ENCODE peak calls at places on chromosomes 7 and 10, in seven cellular contexts. One of them, this sample, is unnamed.

GRCh38 chr10:48468130-48468790 is 136.6 kb downstream of the ARHGAP22 start:
- DNase-seq in H1: no peak
- DNase-seq in prostate gland: no peak
- DNase-seq in A673: no peak
- DNase-seq in aorta: no peak
- DNase-seq in endodermal cell: peak
- DNase-seq in A549: no peak
- DNase-seq in this sample: no peak

GRCh38 chr10:43094091-43094484 is 17.2 kb downstream of the RET start:
- DNase-seq in A673: peak
- DNase-seq in prostate gland: no peak
- DNase-seq in aorta: no peak
- DNase-seq in endodermal cell: no peak
- DNase-seq in A549: no peak
- DNase-seq in H1: no peak
- DNase-seq in this sample: no peak

GRCh38 chr7:75573477-75574019 is 81.4 kb downstream of the SPDYE5 start:
- DNase-seq in H1: no peak
- DNase-seq in aorta: no peak
- DNase-seq in prostate gland: no peak
- DNase-seq in endodermal cell: no peak
- DNase-seq in A673: no peak
- DNase-seq in A549: no peak
- DNase-seq in this sample: no peak

GRCh38 chr7:156064921-156065386 is 252.7 kb upstream of the SHH start:
- DNase-seq in endodermal cell: no peak
- DNase-seq in H1: no peak
- DNase-seq in aorta: no peak
- DNase-seq in prostate gland: no peak
- DNase-seq in A549: no peak
- DNase-seq in A673: no peak
- DNase-seq in this sample: no peak

GRCh38 chr7:23864984-23865383 is 155.0 kb downstream of the STK31 start:
- DNase-seq in A549: no peak
- DNase-seq in H1: no peak
- DNase-seq in prostate gland: no peak
- DNase-seq in aorta: no peak
- DNase-seq in endodermal cell: no peak
- DNase-seq in A673: no peak
- DNase-seq in this sample: no peak

GRCh38 chr10:78316451-78316931 is 282.8 kb downstream of the RPS24 start:
- DNase-seq in A673: no peak
- DNase-seq in prostate gland: peak
- DNase-seq in endodermal cell: peak
- DNase-seq in A549: no peak
- DNase-seq in H1: no peak
- DNase-seq in aorta: no peak
- DNase-seq in this sample: peak

GRCh38 chr10:14074062-14074884 is 256.5 kb downstream of the FRMD4A start:
- DNase-seq in A549: peak
- DNase-seq in aorta: peak
- DNase-seq in A673: peak
- DNase-seq in H1: no peak
- DNase-seq in prostate gland: peak
- DNase-seq in endodermal cell: no peak
- DNase-seq in this sample: peak

GRCh38 chr7:8152489-8153192 is 109.3 kb downstream of the ICA1 start:
- DNase-seq in prostate gland: no peak
- DNase-seq in aorta: no peak
- DNase-seq in A549: no peak
- DNase-seq in A673: no peak
- DNase-seq in endodermal cell: no peak
- DNase-seq in H1: no peak
- DNase-seq in this sample: no peak

GRCh38 chr7:39693812-39694211 is 70.4 kb downstream of the RALA start:
- DNase-seq in prostate gland: no peak
- DNase-seq in A673: no peak
- DNase-seq in endodermal cell: no peak
- DNase-seq in A549: no peak
- DNase-seq in aorta: no peak
- DNase-seq in H1: no peak
- DNase-seq in this sample: no peak

GRCh38 chr10:124063736-124064135 is 29.7 kb downstream of the CHST15 start:
- DNase-seq in prostate gland: peak
- DNase-seq in H1: no peak
- DNase-seq in aorta: no peak
- DNase-seq in A673: no peak
- DNase-seq in A549: peak
- DNase-seq in endodermal cell: no peak
- DNase-seq in this sample: no peak

GRCh38 chr7:37495574-37496184 is 47.0 kb upstream of the ELMO1 start:
- DNase-seq in aorta: no peak
- DNase-seq in H1: no peak
- DNase-seq in A673: peak
- DNase-seq in endodermal cell: no peak
- DNase-seq in A549: peak
- DNase-seq in prostate gland: no peak
- DNase-seq in this sample: no peak

GRCh38 chr7:72805526-72806494 is 22.2 kb downstream of the TYW1B start:
- DNase-seq in A549: no peak
- DNase-seq in aorta: no peak
- DNase-seq in endodermal cell: peak
- DNase-seq in prostate gland: no peak
- DNase-seq in H1: no peak
- DNase-seq in A673: peak
- DNase-seq in this sample: no peak

GRCh38 chr10:43190775-43191174 is 52.5 kb downstream of the CSGALNACT2 start:
- DNase-seq in endodermal cell: no peak
- DNase-seq in A549: no peak
- DNase-seq in prostate gland: no peak
- DNase-seq in H1: no peak
- DNase-seq in A673: no peak
- DNase-seq in aorta: no peak
- DNase-seq in this sample: no peak

GRCh38 chr10:44261710-44262455 is 123.0 kb downstream of the CXCL12 start:
- DNase-seq in aorta: peak
- DNase-seq in prostate gland: no peak
- DNase-seq in H1: no peak
- DNase-seq in endodermal cell: no peak
- DNase-seq in A549: no peak
- DNase-seq in A673: no peak
- DNase-seq in this sample: no peak

GRCh38 chr10:88226891-88227290 is 356.2 kb downstream of the RNLS start:
- DNase-seq in endodermal cell: no peak
- DNase-seq in aorta: no peak
- DNase-seq in A673: no peak
- DNase-seq in A549: no peak
- DNase-seq in H1: no peak
- DNase-seq in prostate gland: no peak
- DNase-seq in this sample: no peak

GRCh38 chr10:88253-88652 is 39.2 kb upstream of the TUBB8 start:
- DNase-seq in H1: no peak
- DNase-seq in aorta: no peak
- DNase-seq in A673: no peak
- DNase-seq in endodermal cell: no peak
- DNase-seq in A549: no peak
- DNase-seq in prostate gland: no peak
- DNase-seq in this sample: no peak

GRCh38 chr7:81887098-81887497 is 117.3 kb upstream of the HGF start:
- DNase-seq in prostate gland: no peak
- DNase-seq in H1: no peak
- DNase-seq in A673: peak
- DNase-seq in aorta: no peak
- DNase-seq in A549: no peak
- DNase-seq in endodermal cell: no peak
- DNase-seq in this sample: no peak

GRCh38 chr7:101856488-101857357 is 39.3 kb downstream of the CUX1 start:
- DNase-seq in aorta: peak
- DNase-seq in A673: no peak
- DNase-seq in prostate gland: peak
- DNase-seq in A549: peak
- DNase-seq in endodermal cell: peak
- DNase-seq in H1: no peak
- DNase-seq in this sample: peak

GRCh38 chr7:50805425-50806130 is 22.9 kb upstream of the GRB10 start:
- DNase-seq in prostate gland: no peak
- DNase-seq in A673: no peak
- DNase-seq in A549: no peak
- DNase-seq in endodermal cell: no peak
- DNase-seq in H1: no peak
- DNase-seq in aorta: no peak
- DNase-seq in this sample: no peak

GRCh38 chr7:84848219-84848973 is 338.5 kb downstream of the SEMA3D start:
- DNase-seq in H1: no peak
- DNase-seq in aorta: no peak
- DNase-seq in prostate gland: no peak
- DNase-seq in A549: no peak
- DNase-seq in endodermal cell: no peak
- DNase-seq in A673: no peak
- DNase-seq in this sample: no peak

GRCh38 chr10:11668847-11669610 is 57.6 kb upstream of the USP6NL start:
- DNase-seq in endodermal cell: no peak
- DNase-seq in H1: no peak
- DNase-seq in A549: no peak
- DNase-seq in A673: no peak
- DNase-seq in prostate gland: no peak
- DNase-seq in aorta: no peak
- DNase-seq in this sample: no peak

GRCh38 chr10:78648256-78648860 is 420.4 kb upstream of the ZMIZ1 start:
- DNase-seq in aorta: no peak
- DNase-seq in prostate gland: no peak
- DNase-seq in endodermal cell: no peak
- DNase-seq in A673: no peak
- DNase-seq in H1: no peak
- DNase-seq in A549: no peak
- DNase-seq in this sample: no peak

GRCh38 chr10:108060246-108060645 is 895.7 kb upstream of the SORCS1 start:
- DNase-seq in A549: no peak
- DNase-seq in aorta: no peak
- DNase-seq in H1: no peak
- DNase-seq in A673: no peak
- DNase-seq in prostate gland: no peak
- DNase-seq in endodermal cell: no peak
- DNase-seq in this sample: no peak

GRCh38 chr7:148262721-148263229 is 327.8 kb upstream of the C7orf33 start:
- DNase-seq in A673: peak
- DNase-seq in A549: peak
- DNase-seq in H1: peak
- DNase-seq in aorta: peak
- DNase-seq in endodermal cell: peak
- DNase-seq in prostate gland: peak
- DNase-seq in this sample: peak

DNA sequence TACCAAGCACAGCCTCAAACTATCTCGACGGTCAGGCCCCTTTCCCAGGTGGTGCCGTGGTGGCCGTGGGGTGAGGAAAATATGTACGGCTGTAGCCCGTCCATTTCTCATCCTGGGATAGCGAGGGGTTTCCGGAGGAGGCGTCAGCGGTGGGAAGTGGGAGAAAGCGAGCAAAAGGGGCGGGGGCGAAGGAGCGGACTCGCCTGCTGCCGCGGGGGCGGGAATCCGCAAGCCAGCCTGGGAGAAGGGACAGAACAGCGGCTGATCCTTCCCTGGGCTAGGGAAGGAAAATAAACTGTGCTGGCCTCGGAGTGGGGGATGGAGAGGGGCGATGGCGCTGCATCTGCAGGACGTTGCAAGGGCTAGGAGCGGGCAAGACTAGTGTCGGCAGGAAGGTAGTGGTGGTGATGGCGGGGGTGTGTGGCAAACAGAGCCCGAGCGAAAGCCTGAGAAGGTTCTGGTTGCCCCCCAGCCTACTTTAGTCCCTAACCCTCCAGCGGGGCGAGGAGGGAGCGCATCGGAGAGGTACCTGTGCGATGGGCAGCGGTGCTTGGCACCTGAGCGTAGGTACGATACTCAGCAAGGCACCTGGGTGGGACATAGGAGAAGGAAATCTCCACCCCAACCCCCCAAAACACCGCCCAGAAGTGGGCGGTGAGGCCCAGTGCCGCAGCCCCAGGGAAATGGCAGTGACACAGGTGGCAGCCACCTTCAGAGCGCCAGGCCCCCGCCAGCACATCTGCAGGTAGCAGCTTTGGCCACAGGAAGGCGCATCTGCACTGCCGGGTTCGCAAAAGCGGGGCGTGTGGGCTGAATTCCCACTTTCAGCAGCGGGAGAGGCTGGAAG is 49.9 kb upstream of the STEAP1B start:
- DNase-seq in H1: peak
- DNase-seq in aorta: no peak
- DNase-seq in A549: no peak
- DNase-seq in prostate gland: no peak
- DNase-seq in endodermal cell: peak
- DNase-seq in A673: peak
- DNase-seq in this sample: no peak
- H3K27ac ChIP-seq in H1: peak
- H3K27ac ChIP-seq in aorta: no peak
- H3K27ac ChIP-seq in A549: no peak
- H3K27ac ChIP-seq in prostate gland: no peak
- H3K27ac ChIP-seq in endodermal cell: no peak
- H3K27ac ChIP-seq in A673: no peak
- H3K27ac ChIP-seq in this sample: no peak

GRCh38 chr7:64887756-64888508 is 15.1 kb upstream of the ZNF273 start:
- DNase-seq in prostate gland: no peak
- DNase-seq in H1: peak
- DNase-seq in A549: no peak
- DNase-seq in endodermal cell: peak
- DNase-seq in A673: peak
- DNase-seq in aorta: no peak
- DNase-seq in this sample: peak
- H3K4me3 ChIP-seq in prostate gland: no peak
- H3K4me3 ChIP-seq in H1: peak
- H3K4me3 ChIP-seq in A549: peak
- H3K4me3 ChIP-seq in endodermal cell: peak
- H3K4me3 ChIP-seq in A673: peak
- H3K4me3 ChIP-seq in aorta: no peak
- H3K4me3 ChIP-seq in this sample: peak

DNA sequence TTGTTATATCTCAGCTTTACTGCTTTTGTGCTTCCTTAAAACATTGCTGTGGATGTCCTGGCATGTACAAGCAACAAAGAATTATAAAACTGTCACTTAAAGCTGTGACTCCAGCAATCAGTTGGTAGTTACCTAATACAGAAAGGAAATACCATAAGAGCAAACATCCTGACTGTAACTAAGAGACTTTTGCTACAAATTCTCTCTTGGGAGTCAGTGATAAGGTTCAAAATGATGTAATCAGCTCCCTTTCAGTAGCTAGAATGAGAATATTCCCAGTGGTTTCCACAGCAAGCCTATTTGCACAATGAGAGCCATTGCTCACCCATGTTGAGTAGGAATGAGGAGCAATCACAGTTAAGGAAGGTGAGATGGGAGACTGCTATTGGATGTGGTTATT is 7.6 kb downstream of the PNLIPRP1 start:
- DNase-seq in aorta: no peak
- DNase-seq in prostate gland: no peak
- DNase-seq in A549: no peak
- DNase-seq in H1: no peak
- DNase-seq in endodermal cell: no peak
- DNase-seq in A673: peak
- DNase-seq in this sample: no peak
- H3K27ac ChIP-seq in aorta: no peak
- H3K27ac ChIP-seq in prostate gland: no peak
- H3K27ac ChIP-seq in A549: no peak
- H3K27ac ChIP-seq in H1: no peak
- H3K27ac ChIP-seq in endodermal cell: no peak
- H3K27ac ChIP-seq in A673: no peak
- H3K27ac ChIP-seq in this sample: no peak

GRCh38 chr7:74400420-74401136 is 53.1 kb upstream of the GTF2IRD1 start:
- DNase-seq in A673: no peak
- DNase-seq in H1: no peak
- DNase-seq in prostate gland: no peak
- DNase-seq in endodermal cell: peak
- DNase-seq in aorta: no peak
- DNase-seq in A549: no peak
- DNase-seq in this sample: no peak
- H3K4me3 ChIP-seq in A673: no peak
- H3K4me3 ChIP-seq in H1: no peak
- H3K4me3 ChIP-seq in prostate gland: no peak
- H3K4me3 ChIP-seq in endodermal cell: no peak
- H3K4me3 ChIP-seq in aorta: no peak
- H3K4me3 ChIP-seq in A549: no peak
- H3K4me3 ChIP-seq in this sample: no peak